ENCODE peak calls at places on chromosomes 6 and 20, in eight cellular contexts. N, V, I, A, M, F, J and O are unnamed samples.
A peak's percentile ranks its signal among the peaks of the same experiment; 100 is the strongest.

GRCh38 chr6:111750753-111751684 is 122.2 kb downstream of the FYN start:
- DNase-seq in A (peak; percentile 58), N (no peak), M (no peak), J (peak; percentile 67), F (no peak), V (peak; percentile 37), I (peak; percentile 23), O (no peak)

GRCh38 chr6:146890172-146890571 is 291.4 kb downstream of the ADGB start:
- DNase-seq in F (no peak), A (no peak), M (no peak), I (no peak), N (no peak), V (no peak), J (no peak), O (no peak)

GRCh38 chr20:5780233-5781217 is 30.3 kb downstream of the SHLD1 start:
- DNase-seq in I (no peak), V (no peak), M (no peak), A (no peak), N (no peak), F (no peak), J (no peak), O (no peak)

GRCh38 chr6:168247456-168248147 is 72.0 kb downstream of the DACT2 start:
- DNase-seq in V (no peak), A (no peak), M (no peak), I (no peak), N (no peak), J (no peak), F (peak; percentile 48), O (no peak)

GRCh38 chr6:119273287-119273686 is 76.3 kb downstream of the MAN1A1 start:
- DNase-seq in N (no peak), V (no peak), A (no peak), F (no peak), M (no peak), I (no peak), J (no peak), O (no peak)

GRCh38 chr6:38080889-38081288 is 261.4 kb downstream of the ZFAND3 start:
- DNase-seq in M (no peak), I (no peak), N (no peak), A (no peak), F (no peak), V (no peak), J (no peak), O (no peak)

GRCh38 chr6:52361347-52361944 is 505 bp upstream of the PAQR8 start:
- DNase-seq in M (no peak), V (no peak), J (peak; percentile 15), F (no peak), A (no peak), N (no peak), I (no peak), O (peak; percentile 2)

GRCh38 chr6:119445666-119446622 is 96.4 kb upstream of the MAN1A1 start:
- DNase-seq in V (no peak), M (no peak), F (no peak), A (peak; percentile 30), J (no peak), N (no peak), I (no peak), O (no peak)

GRCh38 chr6:117317261-117317660 is 51.9 kb downstream of the VGLL2 start:
- DNase-seq in N (no peak), F (no peak), J (no peak), M (no peak), V (no peak), I (no peak), A (no peak), O (no peak)

GRCh38 chr20:57714409-57715267 is 4.8 kb upstream of the PMEPA1 start:
- DNase-seq in J (no peak), N (no peak), I (no peak), A (no peak), F (no peak), V (no peak), M (no peak), O (no peak)

GRCh38 chr20:31644701-31645100 is 7.0 kb downstream of the COX4I2 start:
- DNase-seq in J (no peak), A (no peak), F (no peak), V (no peak), I (no peak), N (no peak), M (no peak), O (no peak)

GRCh38 chr20:25081065-25081729 is 744 bp downstream of the VSX1 start:
- DNase-seq in I (no peak), J (no peak), V (peak; percentile 13), M (no peak), N (peak; percentile 64), A (no peak), F (peak; percentile 60), O (no peak)

GRCh38 chr20:63942250-63943006 is 13.8 kb downstream of the UCKL1 start:
- DNase-seq in F (peak; percentile 82), A (peak; percentile 72), I (peak; percentile 66), J (peak; percentile 63), M (no peak), N (no peak), V (no peak), O (no peak)

GRCh38 chr6:78910611-78911134 is 43.3 kb downstream of the IRAK1BP1 start:
- DNase-seq in J (peak; percentile 25), A (peak; percentile 51), F (peak; percentile 67), N (peak; percentile 8), I (no peak), M (no peak), V (no peak), O (no peak)

GRCh38 chr20:48797850-48798747 is 29.7 kb downstream of the PREX1 start:
- DNase-seq in V (no peak), I (no peak), A (no peak), M (no peak), J (no peak), F (no peak), N (no peak), O (no peak)

GRCh38 chr20:62458256-62459251 is 17.2 kb downstream of the GATA5 start:
- DNase-seq in J (no peak), I (no peak), M (no peak), V (no peak), F (no peak), A (no peak), N (no peak), O (no peak)

GRCh38 chr6:7819641-7820040 is 90.9 kb downstream of the TXNDC5 start:
- DNase-seq in M (no peak), N (no peak), I (no peak), A (no peak), F (no peak), V (no peak), J (no peak), O (no peak)

GRCh38 chr6:81636930-81637568 is 115.4 kb downstream of the TENT5A start:
- DNase-seq in A (no peak), J (no peak), V (no peak), N (no peak), M (no peak), I (no peak), F (no peak), O (no peak)

GRCh38 chr6:34317172-34317477 is 68.3 kb upstream of the SMIM29 start:
- DNase-seq in F (no peak), V (no peak), N (no peak), M (no peak), J (no peak), I (no peak), A (no peak), O (no peak)

GRCh38 chr6:99603421-99604160 is 3.0 kb upstream of the PRDM13 start:
- DNase-seq in I (no peak), J (no peak), F (peak; percentile 78), N (no peak), A (peak; percentile 60), V (no peak), M (no peak), O (no peak)

GRCh38 chr6:119586250-119586882 is 236.8 kb upstream of the MAN1A1 start:
- DNase-seq in I (no peak), A (peak; percentile 26), N (no peak), J (no peak), F (no peak), V (no peak), M (no peak), O (no peak)

GRCh38 chr6:154805288-154805911 is 72.2 kb downstream of the SCAF8 start:
- DNase-seq in M (peak; percentile 16), I (no peak), N (no peak), J (no peak), A (peak; percentile 34), V (no peak), F (no peak), O (no peak)

GRCh38 chr6:111957623-111958315 is 84.5 kb upstream of the FYN start:
- DNase-seq in F (peak; percentile 64), M (no peak), V (no peak), A (no peak), N (no peak), J (no peak), I (no peak), O (no peak)

GRCh38 chr20:44069203-44069931 is 117.6 kb downstream of the JPH2 start:
- DNase-seq in M (no peak), F (no peak), V (peak; percentile 50), A (peak; percentile 67), N (no peak), I (peak; percentile 68), J (peak; percentile 82), O (peak; percentile 23)

GRCh38 chr20:19070681-19071441 is 141.6 kb upstream of the SLC24A3 start:
- DNase-seq in I (no peak), N (no peak), F (no peak), J (no peak), M (no peak), A (no peak), V (no peak), O (no peak)

GRCh38 chr6:148470141-148470540 is 127.5 kb downstream of the SASH1 start:
- DNase-seq in J (no peak), N (no peak), V (no peak), I (no peak), A (no peak), M (no peak), F (no peak), O (no peak)

GRCh38 chr20:54432966-54433365 is 42.4 kb upstream of the DOK5 start:
- DNase-seq in V (no peak), I (no peak), F (no peak), M (no peak), J (no peak), N (no peak), A (no peak), O (no peak)

GRCh38 chr6:10481101-10481500 is 40.0 kb upstream of the GCNT2 start:
- DNase-seq in A (no peak), F (no peak), V (no peak), I (no peak), J (no peak), N (no peak), M (no peak), O (no peak)